ENCODE peak calls at places on chromosomes 5 and 9, in four cellular contexts. Z, D, Q and R are unnamed samples.

GRCh38 chr9:14173730-14174129 is 140.2 kb downstream of the NFIB start:
- DNase-seq in Z (no peak), D (peak; percentile 20), Q (no peak), R (no peak)

GRCh38 chr9:77952641-77953341 is 78.8 kb downstream of the GNAQ start:
- DNase-seq in Z (peak; percentile 61), D (no peak), Q (no peak), R (no peak)

GRCh38 chr5:137507150-137507549 is 8.0 kb upstream of the SPOCK1 start:
- DNase-seq in Z (peak; percentile 54), D (no peak), Q (no peak), R (no peak)

GRCh38 chr5:138331449-138332368 is at the start of gene CDC25C:
- DNase-seq in Z (peak; percentile 100), D (peak; percentile 98), Q (peak; percentile 98), R (peak; percentile 100)

GRCh38 chr5:132765311-132766019 is 11.6 kb downstream of the SEPTIN8 start:
- DNase-seq in Z (no peak), D (peak; percentile 53), Q (no peak), R (no peak)

GRCh38 chr5:126947146-126948010 is 83.0 kb downstream of the MARCHF3 start:
- DNase-seq in Z (no peak), D (no peak), Q (no peak), R (no peak)

GRCh38 chr5:146185161-146185560 is 2.7 kb upstream of the LARS1 start:
- DNase-seq in Z (peak; percentile 33), D (no peak), Q (no peak), R (no peak)

GRCh38 chr9:91392435-91392834 is 30.7 kb upstream of the AUH start:
- DNase-seq in Z (no peak), D (no peak), Q (no peak), R (no peak)

GRCh38 chr9:136297016-136297691 is 6.7 kb downstream of the CCDC187 start:
- DNase-seq in Z (no peak), D (peak; percentile 10), Q (peak; percentile 89), R (peak; percentile 65)

DNA sequence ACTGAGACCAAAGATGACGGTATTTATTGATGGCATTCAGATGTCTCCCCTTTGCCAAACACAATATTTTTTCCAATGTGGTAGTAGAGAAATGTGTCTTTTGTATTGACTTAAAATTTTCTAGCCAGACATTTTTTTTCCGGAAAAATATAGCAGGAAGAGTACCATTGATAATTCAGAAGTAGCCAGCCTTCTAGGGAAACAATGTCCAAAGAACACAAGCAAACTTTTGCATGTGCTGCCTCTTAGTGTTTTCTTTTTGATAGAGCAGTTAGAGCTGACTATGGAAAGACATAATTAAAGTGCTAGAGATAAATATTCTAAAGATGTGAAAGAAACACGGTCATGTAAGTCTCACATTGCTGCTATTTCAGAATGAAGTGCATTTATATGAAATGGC is 231.4 kb downstream of the MARCHF11 start:
- DNase-seq in Z (peak; percentile 13), D (no peak), Q (no peak), R (no peak)
- H3K4me1 ChIP-seq in Z (peaks cover 7% of the 10 kb centered on the region), D (no peaks in the 10 kb centered on the region), Q (no peaks in the 10 kb centered on the region), R (no peaks in the 10 kb centered on the region)

DNA sequence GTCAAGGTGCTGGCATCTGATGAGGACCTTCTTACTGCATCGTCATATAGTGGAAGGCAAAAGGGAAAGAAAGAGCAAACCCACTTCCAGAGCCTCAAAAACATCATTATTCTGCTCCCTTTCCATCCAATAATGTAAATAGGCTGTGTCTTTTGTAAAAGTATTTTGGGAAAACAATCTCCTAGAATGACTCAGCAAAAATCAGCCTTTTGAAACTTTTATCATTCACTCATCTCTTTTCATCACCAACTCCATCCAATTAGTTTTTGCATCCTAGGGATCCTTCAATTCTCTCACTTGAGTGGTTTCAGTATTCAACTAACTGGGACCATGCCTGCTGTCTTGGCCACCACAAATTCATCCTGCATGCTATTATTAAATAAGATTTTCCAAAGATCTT is 39.8 kb upstream of the TLR4 start:
- DNase-seq in Z (no peak), D (no peak), Q (no peak), R (no peak)
- H3K27me3 ChIP-seq in Z (peaks cover 6% of the 10 kb centered on the region), D (no peaks in the 10 kb centered on the region), Q (no peaks in the 10 kb centered on the region), R (no peaks in the 10 kb centered on the region)

GRCh38 chr9:115116620-115117284 is 1.2 kb downstream of the TNC start:
- DNase-seq in Z (no peak), D (no peak), Q (no peak), R (no peak)
- H3K27ac ChIP-seq in Z (peak overlapping the region; percentile 79), D (no peak overlapping the region), Q (no peak overlapping the region), R (no peak overlapping the region)

GRCh38 chr5:34530637-34531036 is 125.5 kb upstream of the RAI14 start:
- DNase-seq in Z (no peak), D (no peak), Q (no peak), R (peak; percentile 30)
- H3K4me1 ChIP-seq in Z (peaks cover 34% of the 10 kb centered on the region), D (no peaks in the 10 kb centered on the region), Q (peaks cover 8% of the 10 kb centered on the region), R (no peaks in the 10 kb centered on the region)

DNA sequence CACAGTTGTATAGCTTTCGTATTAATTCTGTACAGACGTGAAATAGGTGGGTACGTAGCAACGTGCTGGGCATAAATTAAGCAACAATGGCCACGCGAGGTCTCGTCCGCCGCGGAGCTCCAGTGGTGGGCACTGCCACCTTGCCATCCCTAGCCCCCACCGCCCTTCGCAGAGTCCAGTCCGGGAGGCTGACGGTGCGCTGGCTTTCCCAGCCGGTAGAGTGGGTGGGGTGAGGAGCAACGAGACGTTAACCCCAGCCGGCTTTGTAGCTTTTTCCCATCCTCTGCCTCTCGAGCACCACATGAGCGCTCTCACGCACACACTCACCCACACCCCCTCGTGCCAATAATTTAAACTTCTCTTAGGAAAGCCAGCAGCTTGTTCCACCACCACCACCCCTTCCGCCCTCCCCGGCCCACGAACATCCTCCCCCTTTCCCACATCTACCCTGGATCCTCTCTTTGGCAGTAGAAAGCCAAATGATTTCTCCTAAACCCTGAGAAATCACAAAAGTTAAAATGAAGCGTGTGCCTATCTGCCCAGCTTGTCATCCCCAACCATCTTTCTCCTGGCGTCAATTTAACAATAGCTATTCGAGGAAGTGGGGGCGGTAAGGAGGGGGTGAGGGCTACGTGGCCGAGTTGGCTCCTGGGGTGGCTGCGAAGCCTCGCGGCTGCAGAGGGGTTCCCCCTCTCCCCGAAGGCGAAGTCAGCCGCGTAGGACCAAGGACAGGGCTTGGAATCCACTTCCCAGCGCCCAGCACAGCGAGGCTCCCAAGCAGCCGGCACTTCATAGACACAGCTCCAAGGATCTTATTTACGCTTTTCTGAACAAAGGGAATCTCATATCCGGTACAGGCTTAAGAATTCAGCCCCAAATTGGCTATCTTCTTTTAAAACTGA is 1.5 kb downstream of the ELAVL2 start:
- DNase-seq in Z (peak; percentile 28), D (no peak), Q (no peak), R (no peak)
- H3K27me3 ChIP-seq in Z (peaks cover 33% of the 10 kb centered on the region), D (peaks cover 36% of the 10 kb centered on the region), Q (peaks cover 11% of the 10 kb centered on the region), R (no peaks in the 10 kb centered on the region)

GRCh38 chr5:43315262-43315661 is 2.0 kb upstream of the HMGCS1 start:
- DNase-seq in Z (peak; percentile 71), D (no peak), Q (no peak), R (peak; percentile 39)
- H3K27ac ChIP-seq in Z (no peak overlapping the region), D (no peak overlapping the region), Q (no peak overlapping the region), R (no peak overlapping the region)

DNA sequence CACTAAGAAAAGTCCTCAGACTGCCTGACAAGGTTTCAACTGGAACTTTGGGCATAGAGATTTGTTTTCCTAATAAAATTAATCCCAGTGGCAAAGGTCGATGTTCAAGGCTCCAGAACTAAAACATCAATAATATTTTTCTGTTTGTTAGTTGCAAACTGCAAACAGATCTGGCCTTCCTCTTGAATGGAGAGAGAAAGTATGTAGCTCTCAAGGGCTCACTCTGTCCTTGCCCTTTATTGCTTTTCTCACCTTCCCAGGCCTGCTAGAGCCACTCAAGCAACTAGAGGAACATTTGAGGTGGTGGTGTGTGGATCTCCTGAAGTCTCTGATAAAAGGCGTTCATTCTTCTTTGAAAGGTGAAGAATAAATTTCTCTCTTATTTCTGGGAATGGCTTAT is 16.6 kb downstream of the ALDH1A1 start:
- DNase-seq in Z (no peak), D (no peak), Q (no peak), R (no peak)
- H3K4me1 ChIP-seq in Z (no peaks in the 10 kb centered on the region), D (peaks cover 9% of the 10 kb centered on the region), Q (peaks cover 46% of the 10 kb centered on the region), R (peaks cover 2% of the 10 kb centered on the region)

GRCh38 chr5:38605610-38606009 is 49.2 kb upstream of the LIFR start:
- DNase-seq in Z (no peak), D (no peak), Q (no peak), R (no peak)

GRCh38 chr5:38603691-38604090 is 47.2 kb upstream of the LIFR start:
- DNase-seq in Z (no peak), D (no peak), Q (no peak), R (no peak)

GRCh38 chr5:38607930-38608545 is 51.6 kb upstream of the LIFR start:
- DNase-seq in Z (no peak), D (no peak), Q (peak; percentile 6), R (no peak)

GRCh38 chr5:38608877-38609276 is 52.4 kb upstream of the LIFR start:
- DNase-seq in Z (no peak), D (no peak), Q (no peak), R (no peak)

DNA sequence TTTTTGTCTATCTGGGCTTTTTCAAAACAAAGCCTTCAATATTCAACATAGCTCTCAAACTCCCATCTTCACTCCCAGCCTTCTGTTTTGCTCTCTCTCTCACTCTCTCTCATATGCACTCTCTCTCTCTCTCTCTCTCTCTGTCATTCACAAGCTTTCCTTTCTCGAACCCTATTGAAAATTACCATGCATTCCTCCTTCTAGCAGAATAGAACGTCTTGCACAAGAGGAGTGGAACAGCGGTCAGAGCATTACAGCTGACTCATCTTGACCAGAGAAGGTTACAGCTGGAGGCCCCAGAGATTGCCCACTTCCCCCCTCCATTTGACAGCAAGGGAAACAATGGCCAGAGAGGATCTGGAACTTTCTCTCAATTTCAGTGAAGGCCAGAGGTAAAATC is 51.0 kb upstream of the LIFR start:
- DNase-seq in Z (peak; percentile 75), D (no peak), Q (no peak), R (no peak)
- H3K27me3 ChIP-seq in Z (no peaks in the 10 kb centered on the region), D (no peaks in the 10 kb centered on the region), Q (peaks cover under 1% of the 10 kb centered on the region), R (no peaks in the 10 kb centered on the region)